ENCODE peak calls at places on chromosomes 4 and X, in six cellular contexts. One of them, this sample, is unnamed.

GRCh38 chr4:1354136-1354982 is 7.4 kb downstream of the UVSSA start:
- DNase-seq in A549: no peak
- DNase-seq in K562: no peak
- DNase-seq in vagina: no peak
- DNase-seq in GM12865: no peak
- DNase-seq in fibroblast of pulmonary artery: no peak
- DNase-seq in this sample: no peak

GRCh38 chr4:123417813-123418212 is 21.2 kb downstream of the SPRY1 start:
- DNase-seq in A549: no peak
- DNase-seq in K562: no peak
- DNase-seq in vagina: no peak
- DNase-seq in GM12865: no peak
- DNase-seq in fibroblast of pulmonary artery: no peak
- DNase-seq in this sample: no peak

GRCh38 chr4:2101346-2102044 is 42.4 kb downstream of the NAT8L start:
- DNase-seq in A549: no peak
- DNase-seq in K562: no peak
- DNase-seq in vagina: no peak
- DNase-seq in GM12865: no peak
- DNase-seq in fibroblast of pulmonary artery: no peak
- DNase-seq in this sample: peak; percentile 75

GRCh38 chrX:7925867-7926472 is 1.2 kb downstream of the PNPLA4 start:
- DNase-seq in A549: peak; percentile 35
- DNase-seq in K562: peak; percentile 38
- DNase-seq in vagina: no peak
- DNase-seq in GM12865: peak; percentile 78
- DNase-seq in fibroblast of pulmonary artery: peak; percentile 77
- DNase-seq in this sample: peak; percentile 70

GRCh38 chr4:176653406-176654220 is 139.1 kb downstream of the VEGFC start:
- DNase-seq in A549: no peak
- DNase-seq in K562: no peak
- DNase-seq in vagina: no peak
- DNase-seq in GM12865: no peak
- DNase-seq in fibroblast of pulmonary artery: peak; percentile 23
- DNase-seq in this sample: no peak

GRCh38 chrX:68669094-68669830 is 21.8 kb downstream of the STARD8 start:
- DNase-seq in A549: no peak
- DNase-seq in K562: no peak
- DNase-seq in vagina: no peak
- DNase-seq in GM12865: no peak
- DNase-seq in fibroblast of pulmonary artery: no peak
- DNase-seq in this sample: no peak

GRCh38 chr4:146333895-146334262 is 119.5 kb downstream of the REELD1 start:
- DNase-seq in A549: no peak
- DNase-seq in K562: no peak
- DNase-seq in vagina: no peak
- DNase-seq in GM12865: no peak
- DNase-seq in fibroblast of pulmonary artery: no peak
- DNase-seq in this sample: no peak

GRCh38 chrX:112641449-112641848 is 38.3 kb downstream of the LHFPL1 start:
- DNase-seq in A549: no peak
- DNase-seq in K562: no peak
- DNase-seq in vagina: no peak
- DNase-seq in GM12865: peak; percentile 59
- DNase-seq in fibroblast of pulmonary artery: no peak
- DNase-seq in this sample: no peak

GRCh38 chrX:15472523-15472922 is 20.6 kb downstream of the PIR start:
- DNase-seq in A549: no peak
- DNase-seq in K562: no peak
- DNase-seq in vagina: no peak
- DNase-seq in GM12865: no peak
- DNase-seq in fibroblast of pulmonary artery: no peak
- DNase-seq in this sample: no peak

GRCh38 chr4:20255823-20256222 is 4.1 kb downstream of the SLIT2 start:
- DNase-seq in A549: no peak
- DNase-seq in K562: no peak
- DNase-seq in vagina: no peak
- DNase-seq in GM12865: no peak
- DNase-seq in fibroblast of pulmonary artery: no peak
- DNase-seq in this sample: no peak

GRCh38 chrX:110097920-110098319 is 95.0 kb downstream of the TMEM164 start:
- DNase-seq in A549: no peak
- DNase-seq in K562: no peak
- DNase-seq in vagina: no peak
- DNase-seq in GM12865: no peak
- DNase-seq in fibroblast of pulmonary artery: no peak
- DNase-seq in this sample: no peak

GRCh38 chrX:132958086-132958703 is at the start of gene HS6ST2:
- DNase-seq in A549: no peak
- DNase-seq in K562: no peak
- DNase-seq in vagina: no peak
- DNase-seq in GM12865: no peak
- DNase-seq in fibroblast of pulmonary artery: no peak
- DNase-seq in this sample: peak; percentile 19

GRCh38 chrX:13598877-13599276 is 29.5 kb downstream of the EGFL6 start:
- DNase-seq in A549: peak; percentile 24
- DNase-seq in K562: peak; percentile 19
- DNase-seq in vagina: no peak
- DNase-seq in GM12865: no peak
- DNase-seq in fibroblast of pulmonary artery: peak; percentile 2
- DNase-seq in this sample: peak; percentile 3

GRCh38 chr4:76476606-76477005 is 41.6 kb downstream of the SHROOM3 start:
- DNase-seq in A549: no peak
- DNase-seq in K562: no peak
- DNase-seq in vagina: no peak
- DNase-seq in GM12865: no peak
- DNase-seq in fibroblast of pulmonary artery: no peak
- DNase-seq in this sample: no peak

GRCh38 chr4:6909970-6910339 is 329 bp downstream of the TBC1D14 start:
- DNase-seq in A549: peak; percentile 18
- DNase-seq in K562: no peak
- DNase-seq in vagina: no peak
- DNase-seq in GM12865: peak; percentile 53
- DNase-seq in fibroblast of pulmonary artery: no peak
- DNase-seq in this sample: peak; percentile 26

GRCh38 chr4:16026155-16026761 is 57.6 kb downstream of the PROM1 start:
- DNase-seq in A549: peak; percentile 21
- DNase-seq in K562: peak; percentile 37
- DNase-seq in vagina: no peak
- DNase-seq in GM12865: peak; percentile 71
- DNase-seq in fibroblast of pulmonary artery: peak; percentile 77
- DNase-seq in this sample: peak; percentile 69

GRCh38 chr4:37666625-37667071 is 19.5 kb downstream of the RELL1 start:
- DNase-seq in A549: peak; percentile 55
- DNase-seq in K562: no peak
- DNase-seq in vagina: no peak
- DNase-seq in GM12865: peak; percentile 37
- DNase-seq in fibroblast of pulmonary artery: peak; percentile 91
- DNase-seq in this sample: peak; percentile 96

GRCh38 chr4:146643812-146644401 is 5.2 kb downstream of the POU4F2 start:
- DNase-seq in A549: no peak
- DNase-seq in K562: peak; percentile 39
- DNase-seq in vagina: no peak
- DNase-seq in GM12865: peak; percentile 22
- DNase-seq in fibroblast of pulmonary artery: peak; percentile 49
- DNase-seq in this sample: peak; percentile 53

GRCh38 chr4:74370912-74371311 is 6.0 kb downstream of the EREG start:
- DNase-seq in A549: peak; percentile 20
- DNase-seq in K562: peak; percentile 64
- DNase-seq in vagina: no peak
- DNase-seq in GM12865: peak; percentile 60
- DNase-seq in fibroblast of pulmonary artery: peak; percentile 82
- DNase-seq in this sample: peak; percentile 77

GRCh38 chr4:21470531-21470930 is 478.0 kb downstream of the KCNIP4 start:
- DNase-seq in A549: no peak
- DNase-seq in K562: no peak
- DNase-seq in vagina: no peak
- DNase-seq in GM12865: no peak
- DNase-seq in fibroblast of pulmonary artery: peak; percentile 39
- DNase-seq in this sample: peak; percentile 68

GRCh38 chr4:182840108-182840507 is 77.1 kb downstream of the DCTD start:
- DNase-seq in A549: no peak
- DNase-seq in K562: no peak
- DNase-seq in vagina: no peak
- DNase-seq in GM12865: no peak
- DNase-seq in fibroblast of pulmonary artery: no peak
- DNase-seq in this sample: no peak

GRCh38 chr4:82562553-82562854 is 716 bp upstream of the TMEM150C start:
- DNase-seq in A549: no peak
- DNase-seq in K562: no peak
- DNase-seq in vagina: no peak
- DNase-seq in GM12865: no peak
- DNase-seq in fibroblast of pulmonary artery: no peak
- DNase-seq in this sample: no peak

GRCh38 chr4:146063143-146063542 is 112.4 kb upstream of the LSM6 start:
- DNase-seq in A549: no peak
- DNase-seq in K562: no peak
- DNase-seq in vagina: no peak
- DNase-seq in GM12865: peak; percentile 67
- DNase-seq in fibroblast of pulmonary artery: no peak
- DNase-seq in this sample: no peak

GRCh38 chr4:101782546-101782945 is 8.0 kb upstream of the BANK1 start:
- DNase-seq in A549: no peak
- DNase-seq in K562: no peak
- DNase-seq in vagina: no peak
- DNase-seq in GM12865: no peak
- DNase-seq in fibroblast of pulmonary artery: no peak
- DNase-seq in this sample: peak; percentile 55

DNA sequence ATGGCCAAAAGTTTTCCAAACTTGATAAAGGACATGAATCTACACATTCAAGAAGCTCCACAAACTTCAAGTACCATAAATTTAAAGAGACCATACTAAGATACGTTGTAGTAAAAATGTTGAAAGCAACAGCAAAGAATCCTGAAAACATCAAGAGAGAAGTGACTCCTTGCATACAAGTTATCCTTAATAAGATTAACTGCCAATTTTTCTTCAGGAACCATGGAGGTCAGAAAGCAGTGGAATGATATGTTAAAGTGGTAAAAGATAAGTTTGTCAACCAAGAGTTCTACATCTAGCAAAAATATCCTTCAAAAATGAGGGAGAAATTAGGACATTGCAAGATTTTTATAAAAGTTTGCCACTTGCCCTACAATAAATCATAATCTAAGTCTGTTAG is 43.3 kb downstream of the BMP15 start:
- DNase-seq in A549: no peak
- DNase-seq in K562: no peak
- DNase-seq in vagina: no peak
- DNase-seq in GM12865: no peak
- DNase-seq in fibroblast of pulmonary artery: no peak
- DNase-seq in this sample: no peak
- H3K4me3 ChIP-seq in A549: no peak overlapping the region
- H3K4me3 ChIP-seq in K562: no peak overlapping the region
- H3K4me3 ChIP-seq in vagina: no peak overlapping the region
- H3K4me3 ChIP-seq in GM12865: no peak overlapping the region
- H3K4me3 ChIP-seq in fibroblast of pulmonary artery: no peak overlapping the region
- H3K4me3 ChIP-seq in this sample: no peak overlapping the region

GRCh38 chr4:154313004-154313587 is 178.5 kb downstream of the DCHS2 start:
- DNase-seq in A549: no peak
- DNase-seq in K562: no peak
- DNase-seq in vagina: no peak
- DNase-seq in GM12865: no peak
- DNase-seq in fibroblast of pulmonary artery: no peak
- DNase-seq in this sample: no peak

GRCh38 chr4:154315741-154316140 is 175.9 kb downstream of the DCHS2 start:
- DNase-seq in A549: no peak
- DNase-seq in K562: no peak
- DNase-seq in vagina: no peak
- DNase-seq in GM12865: no peak
- DNase-seq in fibroblast of pulmonary artery: no peak
- DNase-seq in this sample: no peak

GRCh38 chr4:154312246-154312645 is 179.4 kb downstream of the DCHS2 start:
- DNase-seq in A549: no peak
- DNase-seq in K562: no peak
- DNase-seq in vagina: no peak
- DNase-seq in GM12865: no peak
- DNase-seq in fibroblast of pulmonary artery: no peak
- DNase-seq in this sample: no peak

GRCh38 chr4:154317600-154317999 is 174.0 kb downstream of the DCHS2 start:
- DNase-seq in A549: no peak
- DNase-seq in K562: no peak
- DNase-seq in vagina: no peak
- DNase-seq in GM12865: no peak
- DNase-seq in fibroblast of pulmonary artery: no peak
- DNase-seq in this sample: no peak

GRCh38 chr4:154314248-154314647 is 177.4 kb downstream of the DCHS2 start:
- DNase-seq in A549: no peak
- DNase-seq in K562: no peak
- DNase-seq in vagina: no peak
- DNase-seq in GM12865: peak; percentile 5
- DNase-seq in fibroblast of pulmonary artery: peak; percentile 40
- DNase-seq in this sample: peak; percentile 38
- TF ChIP-seq CTCF in A549: peak; percentile 27
- TF ChIP-seq CTCF in K562: peak; percentile 34
- TF ChIP-seq CTCF in vagina: no peak
- TF ChIP-seq CTCF in GM12865: no peak
- TF ChIP-seq CTCF in fibroblast of pulmonary artery: peak; percentile 16
- TF ChIP-seq CTCF in this sample: peak; percentile 42

DNA sequence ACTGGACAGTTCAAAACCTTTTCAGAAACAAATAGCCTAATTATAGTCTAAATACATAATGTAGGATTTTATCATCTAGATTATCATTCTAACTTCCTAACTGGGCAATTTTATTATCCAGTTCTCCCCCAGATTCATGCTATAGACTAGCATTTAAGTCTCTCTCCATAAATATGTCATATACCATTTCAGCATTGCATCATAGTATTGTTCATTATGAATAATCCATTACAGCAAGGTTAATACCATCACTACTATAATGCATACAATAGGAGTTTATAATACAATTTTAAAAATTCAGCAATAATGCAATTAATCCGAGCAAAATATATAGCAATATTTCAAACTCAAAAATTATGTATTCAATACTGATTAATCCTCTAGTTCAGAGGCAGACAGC is 77.4 kb downstream of the PDGFC start:
- DNase-seq in A549: no peak
- DNase-seq in K562: no peak
- DNase-seq in vagina: no peak
- DNase-seq in GM12865: no peak
- DNase-seq in fibroblast of pulmonary artery: no peak
- DNase-seq in this sample: peak; percentile 28
- H3K4me3 ChIP-seq in A549: no peak overlapping the region
- H3K4me3 ChIP-seq in K562: no peak overlapping the region
- H3K4me3 ChIP-seq in vagina: no peak overlapping the region
- H3K4me3 ChIP-seq in GM12865: no peak overlapping the region
- H3K4me3 ChIP-seq in fibroblast of pulmonary artery: no peak overlapping the region
- H3K4me3 ChIP-seq in this sample: no peak overlapping the region

GRCh38 chrX:77412631-77413030 is 34.6 kb upstream of the FGF16 start:
- DNase-seq in A549: no peak
- DNase-seq in K562: no peak
- DNase-seq in vagina: no peak
- DNase-seq in GM12865: no peak
- DNase-seq in fibroblast of pulmonary artery: no peak
- DNase-seq in this sample: no peak

GRCh38 chrX:77415882-77416281 is 31.3 kb upstream of the FGF16 start:
- DNase-seq in A549: no peak
- DNase-seq in K562: no peak
- DNase-seq in vagina: no peak
- DNase-seq in GM12865: no peak
- DNase-seq in fibroblast of pulmonary artery: no peak
- DNase-seq in this sample: no peak

GRCh38 chrX:77415161-77415560 is 32.0 kb upstream of the FGF16 start:
- DNase-seq in A549: no peak
- DNase-seq in K562: no peak
- DNase-seq in vagina: no peak
- DNase-seq in GM12865: no peak
- DNase-seq in fibroblast of pulmonary artery: peak; percentile 6
- DNase-seq in this sample: no peak
- TF ChIP-seq CTCF in A549: peak; percentile 13
- TF ChIP-seq CTCF in K562: no peak
- TF ChIP-seq CTCF in vagina: no peak
- TF ChIP-seq CTCF in GM12865: no peak
- TF ChIP-seq CTCF in fibroblast of pulmonary artery: peak; percentile 5
- TF ChIP-seq CTCF in this sample: no peak

This sample was measured in epithelial cell of esophagus.